ENCODE peak calls at places on chromosomes 13 and 19, in five cellular contexts. K, C, S, D and O are unnamed samples.

GRCh38 chr19:16017138-16017490 is 59.2 kb upstream of the TPM4 start:
- DNase-seq in K (no peak), C (no peak), S (no peak), D (no peak), O (no peak)

GRCh38 chr13:50529154-50529882 is 314.2 kb downstream of the DLEU7 start:
- DNase-seq in S (peak; percentile 93), K (peak; percentile 93), D (peak; percentile 26), C (peak; percentile 44), O (peak; percentile 49)

GRCh38 chr13:107185889-107186288 is 618.0 kb upstream of the ARGLU1 start:
- DNase-seq in D (no peak), C (no peak), S (peak; percentile 46), K (peak; percentile 53), O (no peak)

GRCh38 chr19:19628499-19629134 is 597 bp upstream of the LPAR2 start:
- DNase-seq in S (peak; percentile 72), D (peak; percentile 60), C (peak; percentile 51), K (peak; percentile 76), O (no peak)

GRCh38 chr13:51643114-51643881 is 59.0 kb downstream of the WDFY2 start:
- DNase-seq in C (no peak), S (peak; percentile 81), D (peak; percentile 49), K (peak; percentile 93), O (peak; percentile 90)

GRCh38 chr13:22240716-22241115 is 569.8 kb downstream of the FGF9 start:
- DNase-seq in S (no peak), C (no peak), K (no peak), D (no peak), O (no peak)

GRCh38 chr13:35283856-35284255 is 192.6 kb downstream of the MAB21L1 start:
- DNase-seq in K (peak; percentile 29), S (peak; percentile 5), D (no peak), C (no peak), O (no peak)

GRCh38 chr13:52345048-52345447 is 60.9 kb downstream of the THSD1 start:
- DNase-seq in K (peak; percentile 57), C (no peak), D (no peak), S (peak; percentile 43), O (no peak)

GRCh38 chr19:17209126-17210036 is 5.8 kb upstream of the USE1 start:
- DNase-seq in D (no peak), K (peak; percentile 34), C (no peak), S (peak; percentile 16), O (no peak)

GRCh38 chr19:33804021-33804799 is 7.5 kb downstream of the KCTD15 start:
- DNase-seq in S (peak; percentile 70), C (peak; percentile 40), D (peak; percentile 85), K (peak; percentile 86), O (peak; percentile 36)

GRCh38 chr19:18194554-18195238 is 1.7 kb downstream of the MPV17L2 start:
- DNase-seq in S (peak; percentile 42), D (no peak), K (peak; percentile 56), C (no peak), O (no peak)

GRCh38 chr19:41933131-41933458 is 4.8 kb upstream of the ERFL start:
- DNase-seq in S (no peak), K (no peak), D (no peak), C (no peak), O (no peak)

GRCh38 chr13:82674546-82674945 is 1207.7 kb downstream of the SLITRK1 start:
- DNase-seq in K (no peak), D (no peak), C (no peak), S (no peak), O (no peak)

GRCh38 chr19:33740811-33741396 is 55.8 kb upstream of the KCTD15 start:
- DNase-seq in D (no peak), C (peak; percentile 5), S (peak; percentile 24), K (peak; percentile 52), O (no peak)

GRCh38 chr19:18274303-18274775 is at the start of gene IQCN:
- DNase-seq in S (peak; percentile 44), D (no peak), C (no peak), K (peak; percentile 36), O (no peak)

GRCh38 chr19:1027020-1027952 is 878 bp downstream of the CNN2 start:
- DNase-seq in K (peak; percentile 45), D (no peak), C (no peak), S (no peak), O (no peak)

GRCh38 chr13:64377606-64378005 is 2852.5 kb downstream of the PCDH9 start:
- DNase-seq in S (no peak), K (no peak), C (no peak), D (no peak), O (no peak)

GRCh38 chr19:49554701-49555181 is 25.6 kb downstream of the NOSIP start:
- DNase-seq in K (no peak), C (no peak), S (no peak), D (no peak), O (no peak)

GRCh38 chr13:44180876-44181536 is 192.6 kb upstream of the SERP2 start:
- DNase-seq in K (no peak), S (no peak), C (no peak), D (no peak), O (no peak)

GRCh38 chr13:33937373-33938087 is 119.6 kb downstream of the RFC3 start:
- DNase-seq in K (no peak), D (no peak), C (no peak), S (no peak), O (no peak)

GRCh38 chr13:93689333-93689732 is 462.7 kb downstream of the GPC6 start:
- DNase-seq in S (peak; percentile 12), D (no peak), K (no peak), C (peak; percentile 90), O (no peak)

GRCh38 chr13:41897126-41897525 is 63.8 kb downstream of the VWA8 start:
- DNase-seq in S (no peak), C (no peak), D (no peak), K (peak; percentile 28), O (no peak)

GRCh38 chr13:92187378-92187989 is 789.1 kb downstream of the GPC5 start:
- DNase-seq in D (no peak), C (no peak), S (peak; percentile 62), K (peak; percentile 71), O (no peak)

GRCh38 chr13:48542581-48543341 is 9.9 kb upstream of the RCBTB2 start:
- DNase-seq in C (no peak), D (no peak), S (peak; percentile 26), K (peak; percentile 52), O (no peak)

GRCh38 chr19:3366104-3366760 is at the start of gene NFIC:
- DNase-seq in C (no peak), K (peak; percentile 87), S (peak; percentile 95), D (no peak), O (no peak)

GRCh38 chr13:113192902-113193301 is 15.6 kb downstream of the PCID2 start:
- DNase-seq in K (peak; percentile 83), D (no peak), C (no peak), S (peak; percentile 85), O (no peak)

GRCh38 chr19:45160870-45161714 is at the start of gene NKPD1:
- DNase-seq in K (no peak), C (no peak), D (no peak), S (no peak), O (no peak)

GRCh38 chr13:40644838-40645620 is 21.4 kb downstream of the FOXO1 start:
- DNase-seq in S (no peak), D (no peak), K (no peak), C (no peak), O (no peak)

GRCh38 chr13:40456397-40456958 is 210.0 kb downstream of the FOXO1 start:
- DNase-seq in S (no peak), C (no peak), D (no peak), K (no peak), O (no peak)

DNA sequence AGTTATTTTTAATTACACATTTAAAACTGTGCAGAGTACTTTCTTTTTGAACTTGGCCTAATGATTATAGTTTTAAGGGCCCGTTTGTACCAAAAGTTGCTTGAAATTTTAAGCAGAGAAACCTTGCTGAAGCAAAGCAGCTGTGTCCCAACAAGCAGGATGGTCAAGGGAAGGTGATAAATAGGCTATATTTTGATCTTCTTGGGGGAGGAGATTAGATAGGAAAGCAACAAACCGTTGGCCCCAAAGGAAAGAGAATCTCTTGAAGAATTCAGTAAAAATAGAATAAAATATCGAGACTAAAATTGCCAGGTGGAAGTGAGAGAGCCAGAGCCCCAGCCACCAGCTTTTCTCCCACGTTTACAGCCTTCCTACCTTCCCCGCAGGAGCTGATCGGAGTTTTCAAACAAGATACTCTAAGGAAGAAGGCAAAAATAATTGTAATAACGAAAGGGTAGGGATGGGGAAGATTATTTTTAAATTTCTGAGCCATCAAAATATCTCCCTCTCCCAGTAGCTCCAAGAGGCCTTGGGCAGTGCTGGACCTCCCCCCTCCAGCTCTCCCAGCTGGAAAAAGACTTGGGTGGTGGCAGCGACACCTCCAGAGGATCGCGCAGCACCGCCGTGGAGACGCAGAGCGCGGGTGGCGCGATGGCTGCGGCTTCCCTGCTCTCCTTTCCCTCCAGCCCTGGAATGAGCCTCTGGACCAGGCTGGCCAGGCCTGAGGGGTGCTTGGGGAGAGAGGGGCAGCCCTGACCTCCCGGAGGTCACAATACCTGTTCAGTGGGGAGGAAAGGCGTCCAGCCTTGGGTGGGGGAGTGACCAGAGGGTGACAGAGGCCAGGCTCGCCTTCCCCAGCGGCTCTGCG is 5.8 kb downstream of the ZIC2 start:
- DNase-seq in D (no peak), S (no peak), K (no peak), C (no peak), O (no peak)
- H3K4me3 ChIP-seq in D (no peak overlapping the region), S (no peak overlapping the region), K (no peak overlapping the region), C (no peak overlapping the region), O (no peak overlapping the region)

GRCh38 chr19:46943150-46943946 is 76.3 kb upstream of the NPAS1 start:
- DNase-seq in D (no peak), S (no peak), K (no peak), C (no peak), O (no peak)
- TF ChIP-seq CTCF in D (no peak), S (no peak), K (no peak), C (no peak), O (no peak)

GRCh38 chr19:38078302-38078930 is 145.6 kb downstream of the DPF1 start:
- DNase-seq in S (no peak), D (no peak), C (no peak), K (no peak), O (no peak)
- H3K4me3 ChIP-seq in S (no peak overlapping the region), D (no peak overlapping the region), C (no peak overlapping the region), K (no peak overlapping the region), O (no peak overlapping the region)

GRCh38 chr13:57552441-57552840 is 79.1 kb upstream of the PCDH17 start:
- DNase-seq in D (no peak), S (no peak), C (no peak), K (no peak), O (no peak)

GRCh38 chr13:57553932-57554331 is 77.6 kb upstream of the PCDH17 start:
- DNase-seq in K (no peak), C (no peak), D (no peak), S (no peak), O (no peak)

GRCh38 chr13:57557979-57558529 is 73.5 kb upstream of the PCDH17 start:
- DNase-seq in K (peak; percentile 11), S (peak; percentile 1), D (no peak), C (no peak), O (no peak)
- TF ChIP-seq CTCF in K (peak; percentile 22), S (no peak), D (no peak), C (peak; percentile 50), O (peak; percentile 45)

GRCh38 chr13:25371158-25371557 is 616 bp upstream of the ATP8A2 start:
- DNase-seq in C (no peak), S (no peak), D (no peak), K (no peak), O (no peak)

GRCh38 chr13:25377244-25377962 is 5.6 kb downstream of the ATP8A2 start:
- DNase-seq in D (no peak), S (no peak), K (no peak), C (no peak), O (no peak)

GRCh38 chr13:25371608-25372274 is at the start of gene ATP8A2:
- DNase-seq in K (no peak), C (no peak), S (no peak), D (no peak), O (no peak)

GRCh38 chr13:25375727-25376358 is 4.1 kb downstream of the ATP8A2 start:
- DNase-seq in D (no peak), S (peak; percentile 49), C (no peak), K (peak; percentile 63), O (no peak)

GRCh38 chr13:25372275-25373081 is 704 bp downstream of the ATP8A2 start:
- DNase-seq in S (no peak), D (no peak), K (no peak), C (no peak), O (no peak)
- H3K4me3 ChIP-seq in S (no peak overlapping the region), D (no peak overlapping the region), K (no peak overlapping the region), C (peak overlapping the region; percentile 26), O (peak overlapping the region; percentile 35)